ENCODE peak calls at places on chromosomes 3 and 15, in seven cellular contexts. O is A172; B is AG08396; P is activated CD4-positive, alpha-beta T cell treated with anti-CD3 and anti-CD28 coated beads, Interleukin-2, amount 50 U/mL, for 1 hour; C is activated T-helper 1 cell treated with anti-CD3 and anti-CD28 coated beads, Interleukin-12 subunit alpha, Interleukin-12 subunit beta, Interleukin-2, Interleukin-4 antibody, amounts not matched to agents 30 ng/mL and 10 ng/mL and 1 ng/mL, durations not matched to agents 14 hours and 24 hours and 36 hours; A is iris pigment epithelial cell; E is esophagus muscularis mucosa. K is an unnamed sample.

GRCh38 chr3:107947203-107947602 is 143.6 kb downstream of the CD47 start:
- DNase-seq in B (no peak), A (no peak), E (no peak), C (no peak), O (no peak), P (no peak), K (no peak)

GRCh38 chr3:155702745-155703581 is 41.9 kb downstream of the PLCH1 start:
- DNase-seq in E (no peak), P (no peak), O (no peak), B (no peak), A (no peak), C (no peak), K (no peak)

GRCh38 chr3:114411811-114412803 is 118.3 kb downstream of the TIGIT start:
- DNase-seq in A (peak), O (peak), P (no peak), B (peak), E (no peak), C (no peak), K (peak)

GRCh38 chr15:57527382-57528091 is 64.2 kb upstream of the MYZAP start:
- DNase-seq in C (peak), E (no peak), O (peak), A (peak), B (peak), P (no peak), K (peak)

GRCh38 chr3:140905557-140905956 is 36.1 kb upstream of the SLC25A36 start:
- DNase-seq in O (no peak), B (no peak), C (no peak), E (no peak), A (no peak), P (no peak), K (no peak)

GRCh38 chr3:58288011-58288728 is 17.9 kb upstream of the RPP14 start:
- DNase-seq in C (no peak), A (no peak), P (no peak), B (no peak), O (no peak), E (no peak), K (no peak)

GRCh38 chr3:160210799-160211221 is 14.4 kb upstream of the C3orf80 start:
- DNase-seq in E (no peak), P (no peak), C (no peak), A (peak), B (peak), O (peak), K (peak)

GRCh38 chr15:61951949-61952348 is 108.3 kb downstream of the VPS13C start:
- DNase-seq in A (peak), C (no peak), P (no peak), B (no peak), O (no peak), E (no peak), K (peak)

GRCh38 chr15:85618956-85619491 is 175.7 kb downstream of the KLHL25 start:
- DNase-seq in E (peak), B (peak), P (peak), O (peak), A (peak), C (peak), K (peak)

GRCh38 chr3:62186967-62187366 is 186.4 kb downstream of the FEZF2 start:
- DNase-seq in P (no peak), C (no peak), E (no peak), B (peak), O (no peak), A (peak), K (no peak)

GRCh38 chr15:66483131-66483566 is 14.4 kb downstream of the SNAPC5 start:
- DNase-seq in B (no peak), A (peak), O (peak), C (no peak), E (no peak), P (no peak), K (no peak)

GRCh38 chr15:80474751-80475295 is 70.6 kb downstream of the ARNT2 start:
- DNase-seq in E (no peak), O (peak), C (no peak), P (no peak), A (peak), B (no peak), K (no peak)

GRCh38 chr15:67021455-67021854 is 43.9 kb upstream of the SMAD3 start:
- DNase-seq in B (no peak), E (no peak), P (no peak), A (no peak), C (no peak), O (no peak), K (no peak)

GRCh38 chr3:141076821-141077571 is 25.8 kb downstream of the SPSB4 start:
- DNase-seq in O (peak), C (no peak), B (peak), P (peak), A (peak), E (no peak), K (peak)

GRCh38 chr15:29102911-29103824 is 166.5 kb downstream of the NSMCE3 start:
- DNase-seq in E (no peak), O (no peak), B (peak), P (no peak), C (no peak), A (no peak), K (no peak)

GRCh38 chr3:43867673-43868072 is 176.9 kb downstream of the ABHD5 start:
- DNase-seq in A (peak), P (no peak), B (no peak), E (peak), C (no peak), O (no peak), K (peak)

GRCh38 chr15:47717036-47717611 is at the start of gene SEMA6D:
- DNase-seq in A (peak), O (no peak), C (no peak), E (no peak), P (no peak), B (peak), K (peak)

GRCh38 chr15:96121521-96121920 is 209.0 kb upstream of the NR2F2 start:
- DNase-seq in O (no peak), E (peak), P (no peak), B (no peak), A (peak), C (no peak), K (peak)

GRCh38 chr15:48940508-48940907 is 23.2 kb downstream of the SHC4 start:
- DNase-seq in P (no peak), E (no peak), O (peak), C (no peak), A (peak), B (peak), K (peak)

GRCh38 chr15:37028609-37029287 is 71.6 kb downstream of the MEIS2 start:
- DNase-seq in E (no peak), C (no peak), P (no peak), B (no peak), A (peak), O (no peak), K (no peak)

GRCh38 chr3:171980578-171981270 is 58.7 kb upstream of the FNDC3B start:
- DNase-seq in P (no peak), O (no peak), E (no peak), C (no peak), A (peak), B (no peak), K (peak)

GRCh38 chr3:108441081-108441507 is 69.3 kb downstream of the MYH15 start:
- DNase-seq in P (no peak), E (no peak), B (no peak), O (no peak), A (peak), C (no peak), K (no peak)

GRCh38 chr3:177212278-177212610 is 15.0 kb upstream of the TBL1XR1 start:
- DNase-seq in P (no peak), E (no peak), B (no peak), O (no peak), A (no peak), C (no peak), K (no peak)

GRCh38 chr3:126147147-126147931 is 33.0 kb downstream of the ALDH1L1 start:
- DNase-seq in E (peak), A (no peak), C (no peak), O (no peak), P (no peak), B (no peak), K (no peak)

GRCh38 chr15:65368646-65369045 is 9.2 kb downstream of the IGDCC3 start:
- DNase-seq in E (no peak), B (no peak), A (no peak), O (no peak), C (no peak), P (no peak), K (no peak)

GRCh38 chr3:48952510-48953118 is 34.0 kb downstream of the ARIH2 start:
- DNase-seq in O (no peak), B (no peak), P (peak), A (no peak), E (no peak), C (no peak), K (no peak)

GRCh38 chr3:79414821-79415220 is 353.0 kb downstream of the ROBO1 start:
- DNase-seq in A (peak), B (peak), E (no peak), P (no peak), O (no peak), C (no peak), K (peak)